ENCODE peak calls at places on chromosomes 13 and 19, in five cellular contexts. E is lower leg skin, T is fibroblast of the aortic adventitia, Q is cardiac muscle cell, A is body of pancreas. Y is an unnamed sample.

GRCh38 chr13:103799028-103799427 is 732.8 kb upstream of the SLC10A2 start:
- DNase-seq in E (no peak), T (no peak), Q (no peak), A (no peak), Y (no peak)

GRCh38 chr19:656751-657559 is 6.1 kb downstream of the RNF126 start:
- DNase-seq in E (no peak), T (no peak), Q (no peak), A (no peak), Y (no peak)

GRCh38 chr19:19250196-19250801 is 22.8 kb downstream of the TM6SF2 start:
- DNase-seq in E (no peak), T (no peak), Q (no peak), A (no peak), Y (no peak)

GRCh38 chr19:56222901-56223300 is 20.8 kb downstream of the ZSCAN5C start:
- DNase-seq in E (no peak), T (no peak), Q (no peak), A (no peak), Y (no peak)

GRCh38 chr13:71661921-71662320 is 205.1 kb downstream of the DACH1 start:
- DNase-seq in E (no peak), T (peak), Q (no peak), A (no peak), Y (no peak)

GRCh38 chr19:42116308-42117075 is 15.8 kb downstream of the POU2F2 start:
- DNase-seq in E (no peak), T (no peak), Q (no peak), A (no peak), Y (no peak)

GRCh38 chr13:99689955-99690354 is 188.7 kb downstream of the TM9SF2 start:
- DNase-seq in E (no peak), T (no peak), Q (no peak), A (no peak), Y (no peak)

GRCh38 chr19:435056-435706 is 25.7 kb downstream of the SHC2 start:
- DNase-seq in E (no peak), T (no peak), Q (no peak), A (no peak), Y (no peak)

GRCh38 chr19:37594982-37595382 is 306 bp downstream of the ZNF540 start:
- DNase-seq in E (peak), T (no peak), Q (no peak), A (peak), Y (peak)

GRCh38 chr13:24866488-24866887 is 102.5 kb downstream of the RNF17 start:
- DNase-seq in E (no peak), T (no peak), Q (no peak), A (no peak), Y (no peak)

GRCh38 chr13:39132286-39132685 is 94.0 kb downstream of the NHLRC3 start:
- DNase-seq in E (no peak), T (no peak), Q (no peak), A (no peak), Y (no peak)

GRCh38 chr19:6464070-6464873 is at the start of gene CRB3:
- DNase-seq in E (peak), T (no peak), Q (no peak), A (peak), Y (peak)

GRCh38 chr19:55526216-55527196 is 10.4 kb downstream of the SBK2 start:
- DNase-seq in E (no peak), T (peak), Q (peak), A (peak), Y (peak)

GRCh38 chr13:23161176-23161825 is 19.5 kb upstream of the SGCG start:
- DNase-seq in E (no peak), T (peak), Q (no peak), A (no peak), Y (no peak)

GRCh38 chr19:15199652-15200574 is 882 bp downstream of the NOTCH3 start:
- DNase-seq in E (no peak), T (no peak), Q (peak), A (peak), Y (no peak)

GRCh38 chr13:85529216-85529590 is 270.0 kb downstream of the SLITRK6 start:
- DNase-seq in E (no peak), T (peak), Q (no peak), A (no peak), Y (no peak)

GRCh38 chr19:1355974-1356865 is 27.5 kb upstream of the NDUFS7 start:
- DNase-seq in E (no peak), T (peak), Q (no peak), A (no peak), Y (no peak)

GRCh38 chr19:33263325-33264023 is 37.8 kb upstream of the SLC7A10 start:
- DNase-seq in E (no peak), T (no peak), Q (no peak), A (no peak), Y (no peak)

GRCh38 chr19:17681505-17682125 is 6.5 kb downstream of the UNC13A start:
- DNase-seq in E (no peak), T (peak), Q (peak), A (peak), Y (no peak)

GRCh38 chr19:16036397-16036925 is 39.8 kb upstream of the TPM4 start:
- DNase-seq in E (no peak), T (no peak), Q (no peak), A (no peak), Y (no peak)

GRCh38 chr13:90201676-90202425 is 1145.6 kb upstream of the MIR17HG start:
- DNase-seq in E (no peak), T (no peak), Q (peak), A (no peak), Y (no peak)

GRCh38 chr13:42740753-42741152 is 40.6 kb upstream of the FAM216B start:
- DNase-seq in E (peak), T (no peak), Q (no peak), A (peak), Y (peak)

GRCh38 chr19:33798701-33799111 is 2.0 kb downstream of the KCTD15 start:
- DNase-seq in E (no peak), T (no peak), Q (peak), A (no peak), Y (no peak)

GRCh38 chr19:46634656-46635218 is 1.3 kb downstream of the GNG8 start:
- DNase-seq in E (no peak), T (no peak), Q (no peak), A (no peak), Y (no peak)

GRCh38 chr13:99067160-99067985 is 89.5 kb upstream of the DOCK9 start:
- DNase-seq in E (no peak), T (peak), Q (no peak), A (no peak), Y (no peak)

GRCh38 chr13:98879965-98880364 is 97.9 kb downstream of the DOCK9 start:
- DNase-seq in E (no peak), T (no peak), Q (no peak), A (no peak), Y (no peak)

GRCh38 chr19:43464089-43464775 is 1.2 kb downstream of the LYPD3 start:
- DNase-seq in E (peak), T (no peak), Q (peak), A (peak), Y (peak)

GRCh38 chr13:62432906-62433305 is 1017.3 kb upstream of the PCDH20 start:
- DNase-seq in E (no peak), T (no peak), Q (no peak), A (no peak), Y (no peak)

GRCh38 chr13:59946924-59947323 is 216.8 kb downstream of the DIAPH3 start:
- DNase-seq in E (no peak), T (no peak), Q (peak), A (no peak), Y (no peak)

GRCh38 chr19:33373701-33374405 is at the start of gene CEBPG:
- DNase-seq in E (no peak), T (peak), Q (peak), A (peak), Y (peak)

GRCh38 chr13:36345438-36346221 is 564 bp downstream of the SPART start:
- DNase-seq in E (peak), T (peak), Q (peak), A (peak), Y (peak)

GRCh38 chr19:4582980-4583842 is 23.7 kb upstream of the SEMA6B start:
- DNase-seq in E (no peak), T (no peak), Q (no peak), A (no peak), Y (no peak)

GRCh38 chr13:32031025-32031814 is at the start of gene FRY:
- DNase-seq in E (peak), T (peak), Q (peak), A (peak), Y (peak)

GRCh38 chr13:79393564-79394249 is 12.3 kb downstream of the RBM26 start:
- DNase-seq in E (peak), T (no peak), Q (no peak), A (no peak), Y (no peak)

GRCh38 chr13:21008026-21008425 is 53.4 kb downstream of the LATS2 start:
- DNase-seq in E (no peak), T (no peak), Q (no peak), A (no peak), Y (no peak)

DNA sequence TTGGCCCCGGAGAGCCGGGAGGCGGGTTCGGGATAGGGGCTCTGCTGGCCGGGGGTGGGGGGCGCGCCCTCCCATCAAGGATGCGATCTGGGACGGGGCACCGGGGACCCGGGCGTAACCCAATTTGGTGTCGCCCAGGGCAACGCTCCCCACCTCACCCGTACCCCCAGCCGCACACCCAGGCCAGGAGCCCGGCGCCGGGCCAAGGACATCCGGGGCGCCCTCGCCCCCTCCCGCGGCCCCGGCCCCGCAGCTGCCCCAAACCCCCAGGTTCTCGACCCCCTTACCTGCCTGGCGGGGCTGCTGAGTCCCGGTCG is 525 bp downstream of the SHANK1 start:
- DNase-seq in E (no peak), T (no peak), Q (no peak), A (no peak), Y (no peak)
- H3K4me3 ChIP-seq in E (no peak), T (peak), Q (peak), A (no peak), Y (no peak)

GRCh38 chr13:33080962-33081655 is 64.9 kb downstream of the KL start:
- DNase-seq in E (no peak), T (peak), Q (no peak), A (no peak), Y (no peak)
- H3K4me3 ChIP-seq in E (no peak), T (no peak), Q (no peak), A (no peak), Y (no peak)

GRCh38 chr13:111177081-111177711 is 62.1 kb downstream of the ARHGEF7 start:
- DNase-seq in E (peak), T (no peak), Q (peak), A (peak), Y (no peak)

GRCh38 chr13:111176421-111176820 is 61.3 kb downstream of the ARHGEF7 start:
- DNase-seq in E (no peak), T (no peak), Q (no peak), A (no peak), Y (no peak)

GRCh38 chr13:111179908-111180756 is 65.0 kb downstream of the ARHGEF7 start:
- DNase-seq in E (no peak), T (no peak), Q (no peak), A (no peak), Y (no peak)

GRCh38 chr13:111177803-111178389 is 62.8 kb downstream of the ARHGEF7 start:
- DNase-seq in E (no peak), T (peak), Q (no peak), A (no peak), Y (no peak)

GRCh38 chr13:111178417-111178816 is 63.3 kb downstream of the ARHGEF7 start:
- DNase-seq in E (no peak), T (no peak), Q (no peak), A (no peak), Y (no peak)
- H3K4me3 ChIP-seq in E (no peak), T (no peak), Q (no peak), A (no peak), Y (no peak)

GRCh38 chr13:100810991-100811390 is 136.4 kb upstream of the TMTC4 start:
- DNase-seq in E (no peak), T (no peak), Q (no peak), A (no peak), Y (no peak)
- H3K4me3 ChIP-seq in E (no peak), T (no peak), Q (no peak), A (no peak), Y (no peak)

GRCh38 chr19:3046621-3047306 is 15.5 kb downstream of the TLE5 start:
- DNase-seq in E (no peak), T (no peak), Q (peak), A (peak), Y (no peak)
- H3K4me3 ChIP-seq in E (no peak), T (no peak), Q (peak), A (no peak), Y (no peak)